ENCODE peak calls at places on chromosomes 11 and 22, in five cellular contexts. One of them, this sample, is unnamed.

GRCh38 chr22:39080052-39080762 is 3.1 kb downstream of the APOBEC3G start:
- DNase-seq in AG08395: no peak
- DNase-seq in stomach: no peak
- DNase-seq in GM12865: peak
- DNase-seq in A172: no peak
- DNase-seq in this sample: no peak

GRCh38 chr22:34111210-34111824 is 191.0 kb upstream of the LARGE1 start:
- DNase-seq in AG08395: peak
- DNase-seq in stomach: peak
- DNase-seq in GM12865: peak
- DNase-seq in A172: peak
- DNase-seq in this sample: peak

GRCh38 chr11:6351782-6352181 is 31.5 kb upstream of the CAVIN3 start:
- DNase-seq in AG08395: no peak
- DNase-seq in stomach: no peak
- DNase-seq in GM12865: no peak
- DNase-seq in A172: no peak
- DNase-seq in this sample: no peak

GRCh38 chr11:73195191-73196007 is 22.7 kb upstream of the P2RY2 start:
- DNase-seq in AG08395: no peak
- DNase-seq in stomach: peak
- DNase-seq in GM12865: no peak
- DNase-seq in A172: peak
- DNase-seq in this sample: peak

GRCh38 chr22:45626198-45626651 is 45.4 kb upstream of the ATXN10 start:
- DNase-seq in AG08395: no peak
- DNase-seq in stomach: peak
- DNase-seq in GM12865: no peak
- DNase-seq in A172: no peak
- DNase-seq in this sample: peak

GRCh38 chr22:20418211-20418788 is 19.3 kb downstream of the SCARF2 start:
- DNase-seq in AG08395: peak
- DNase-seq in stomach: peak
- DNase-seq in GM12865: peak
- DNase-seq in A172: peak
- DNase-seq in this sample: peak

GRCh38 chr11:69922596-69923111 is 103.4 kb upstream of the FGF3 start:
- DNase-seq in AG08395: no peak
- DNase-seq in stomach: no peak
- DNase-seq in GM12865: no peak
- DNase-seq in A172: no peak
- DNase-seq in this sample: no peak

GRCh38 chr11:114158886-114159285 is 99.4 kb downstream of the ZBTB16 start:
- DNase-seq in AG08395: no peak
- DNase-seq in stomach: no peak
- DNase-seq in GM12865: no peak
- DNase-seq in A172: no peak
- DNase-seq in this sample: no peak

GRCh38 chr11:113324250-113324649 is 9.9 kb downstream of the TTC12 start:
- DNase-seq in AG08395: no peak
- DNase-seq in stomach: no peak
- DNase-seq in GM12865: no peak
- DNase-seq in A172: no peak
- DNase-seq in this sample: no peak

GRCh38 chr22:44202261-44202789 is 21.6 kb downstream of the PARVG start:
- DNase-seq in AG08395: peak
- DNase-seq in stomach: no peak
- DNase-seq in GM12865: no peak
- DNase-seq in A172: peak
- DNase-seq in this sample: peak

GRCh38 chr11:115663790-115664189 is 159.6 kb upstream of the CADM1 start:
- DNase-seq in AG08395: no peak
- DNase-seq in stomach: no peak
- DNase-seq in GM12865: no peak
- DNase-seq in A172: no peak
- DNase-seq in this sample: no peak

GRCh38 chr22:42743501-42743991 is 22.9 kb upstream of the A4GALT start:
- DNase-seq in AG08395: peak
- DNase-seq in stomach: no peak
- DNase-seq in GM12865: no peak
- DNase-seq in A172: peak
- DNase-seq in this sample: no peak

GRCh38 chr11:12725047-12725862 is 51.0 kb downstream of the TEAD1 start:
- DNase-seq in AG08395: no peak
- DNase-seq in stomach: no peak
- DNase-seq in GM12865: peak
- DNase-seq in A172: no peak
- DNase-seq in this sample: no peak

GRCh38 chr22:44276706-44277403 is 35.9 kb downstream of the SHISAL1 start:
- DNase-seq in AG08395: no peak
- DNase-seq in stomach: no peak
- DNase-seq in GM12865: no peak
- DNase-seq in A172: no peak
- DNase-seq in this sample: no peak

GRCh38 chr11:67352546-67353316 is 615 bp downstream of the POLD4 start:
- DNase-seq in AG08395: no peak
- DNase-seq in stomach: peak
- DNase-seq in GM12865: peak
- DNase-seq in A172: no peak
- DNase-seq in this sample: no peak

GRCh38 chr11:124085583-124085982 is 29.7 kb upstream of the VWA5A start:
- DNase-seq in AG08395: no peak
- DNase-seq in stomach: no peak
- DNase-seq in GM12865: no peak
- DNase-seq in A172: peak
- DNase-seq in this sample: no peak

GRCh38 chr22:28479912-28480311 is 199.7 kb downstream of the TTC28 start:
- DNase-seq in AG08395: no peak
- DNase-seq in stomach: no peak
- DNase-seq in GM12865: no peak
- DNase-seq in A172: no peak
- DNase-seq in this sample: no peak

GRCh38 chr11:47724041-47724729 is 9.0 kb upstream of the AGBL2 start:
- DNase-seq in AG08395: no peak
- DNase-seq in stomach: no peak
- DNase-seq in GM12865: no peak
- DNase-seq in A172: peak
- DNase-seq in this sample: no peak

GRCh38 chr22:49045276-49045675 is 782.4 kb downstream of the BRD1 start:
- DNase-seq in AG08395: no peak
- DNase-seq in stomach: no peak
- DNase-seq in GM12865: no peak
- DNase-seq in A172: no peak
- DNase-seq in this sample: no peak

GRCh38 chr11:31325162-31325561 is 44.4 kb downstream of the DCDC1 start:
- DNase-seq in AG08395: peak
- DNase-seq in stomach: no peak
- DNase-seq in GM12865: no peak
- DNase-seq in A172: peak
- DNase-seq in this sample: peak

GRCh38 chr11:27347949-27348879 is 14.8 kb downstream of the CCDC34 start:
- DNase-seq in AG08395: no peak
- DNase-seq in stomach: no peak
- DNase-seq in GM12865: no peak
- DNase-seq in A172: no peak
- DNase-seq in this sample: no peak